ENCODE peak calls at places on chromosomes 6 and 20, in ten cellular contexts. E, H, P, X, L, S, F, R, M and Z are unnamed samples.

GRCh38 chr6:130293800-130294199 is 71.0 kb upstream of the SAMD3 start:
- DNase-seq in H (no peak), M (no peak), X (peak), F (peak), L (peak), R (peak), P (no peak), E (peak), S (peak), Z (peak)

GRCh38 chr6:139649718-139650117 is 275.3 kb upstream of the CITED2 start:
- DNase-seq in M (no peak), L (no peak), H (no peak), S (no peak), X (no peak), E (no peak), F (no peak), P (no peak), R (peak), Z (no peak)

GRCh38 chr6:139126255-139126654 is 8.6 kb upstream of the HECA start:
- DNase-seq in H (no peak), X (peak), M (no peak), P (no peak), R (no peak), F (peak), S (no peak), E (no peak), L (no peak), Z (no peak)

GRCh38 chr6:49909508-49910047 is 43.2 kb upstream of the CRISP1 start:
- DNase-seq in M (no peak), R (no peak), S (no peak), P (no peak), E (no peak), X (no peak), F (no peak), H (no peak), L (no peak), Z (no peak)

GRCh38 chr6:55664581-55665223 is 85.7 kb upstream of the HMGCLL1 start:
- DNase-seq in S (no peak), H (no peak), F (no peak), M (no peak), X (no peak), R (no peak), L (no peak), E (no peak), P (no peak), Z (no peak)

GRCh38 chr6:45946887-45947286 is 68.8 kb downstream of the CLIC5 start:
- DNase-seq in L (no peak), M (no peak), X (peak), H (no peak), E (no peak), P (no peak), R (no peak), F (peak), S (no peak), Z (no peak)

GRCh38 chr20:63333241-63333836 is 27.8 kb downstream of the CHRNA4 start:
- DNase-seq in L (no peak), X (no peak), P (no peak), S (no peak), F (no peak), E (no peak), R (no peak), H (no peak), M (no peak), Z (no peak)

GRCh38 chr20:17448071-17448470 is 83.1 kb downstream of the BFSP1 start:
- DNase-seq in P (no peak), L (no peak), M (no peak), E (no peak), F (no peak), R (no peak), S (no peak), X (no peak), H (no peak), Z (no peak)

GRCh38 chr20:44746367-44747165 is 901 bp downstream of the KCNK15 start:
- DNase-seq in S (no peak), E (no peak), F (no peak), H (no peak), P (no peak), R (no peak), L (peak), M (peak), X (no peak), Z (no peak)

GRCh38 chr6:144148891-144149290 is 1.4 kb upstream of the STX11 start:
- DNase-seq in H (no peak), M (no peak), S (no peak), L (no peak), R (no peak), E (no peak), F (peak), P (no peak), X (no peak), Z (no peak)

GRCh38 chr6:133973109-133973971 is 20.3 kb downstream of the TBPL1 start:
- DNase-seq in S (peak), R (peak), H (no peak), L (no peak), X (no peak), E (no peak), M (peak), F (peak), P (no peak), Z (peak)

GRCh38 chr6:117829594-117830319 is 77.3 kb upstream of the SLC35F1 start:
- DNase-seq in X (peak), R (peak), M (no peak), S (peak), L (no peak), H (no peak), P (no peak), F (peak), E (no peak), Z (peak)

GRCh38 chr6:57226221-57226620 is 4.1 kb upstream of the RAB23 start:
- DNase-seq in F (no peak), R (no peak), X (no peak), M (peak), P (no peak), L (no peak), E (no peak), H (no peak), S (no peak), Z (peak)

GRCh38 chr20:44527716-44528199 is 5.9 kb upstream of the SERINC3 start:
- DNase-seq in E (no peak), M (no peak), R (peak), H (no peak), P (no peak), F (no peak), X (no peak), S (no peak), L (no peak), Z (no peak)

GRCh38 chr20:2771631-2772080 is 28.8 kb downstream of the CPXM1 start:
- DNase-seq in R (no peak), F (no peak), S (no peak), P (no peak), X (no peak), L (no peak), H (no peak), M (no peak), E (no peak), Z (no peak)

GRCh38 chr6:28134015-28134414 is 7.7 kb upstream of the ZKSCAN8 start:
- DNase-seq in M (peak), S (peak), H (no peak), P (no peak), R (peak), E (no peak), L (no peak), F (peak), X (no peak), Z (no peak)

GRCh38 chr6:50030777-50031562 is 9.2 kb upstream of the DEFB110 start:
- DNase-seq in M (no peak), S (no peak), X (no peak), L (peak), R (peak), H (no peak), F (peak), P (no peak), E (no peak), Z (peak)

GRCh38 chr6:3628143-3628840 is 123.2 kb downstream of the PXDC1 start:
- DNase-seq in L (no peak), H (no peak), M (peak), S (no peak), E (no peak), F (no peak), X (no peak), P (no peak), R (peak), Z (no peak)

GRCh38 chr6:97294451-97294850 is 11.4 kb upstream of the MMS22L start:
- DNase-seq in P (no peak), S (no peak), L (no peak), R (no peak), X (peak), M (no peak), F (peak), H (no peak), E (no peak), Z (no peak)

GRCh38 chr20:2653511-2654383 is 1.3 kb downstream of the NOP56 start:
- DNase-seq in E (no peak), R (peak), P (no peak), H (no peak), X (no peak), M (no peak), S (no peak), L (no peak), F (no peak), Z (no peak)